ENCODE peak calls at places on chromosomes 3 and 15, in five cellular contexts. D is CD8-positive, alpha-beta T cell; I is cardiac fibroblast; R is WTC11; L is occipital lobe. V is an unnamed sample.

GRCh38 chr3:157134620-157135191 is 25.2 kb downstream of the CCNL1 start:
- DNase-seq in I (no peak), L (no peak), R (no peak), D (no peak), V (no peak)

GRCh38 chr3:75001330-75001729 is 386.9 kb upstream of the CNTN3 start:
- DNase-seq in I (peak), L (no peak), D (no peak), R (no peak), V (peak)

GRCh38 chr15:80674245-80674614 is 20.9 kb upstream of the ABHD17C start:
- DNase-seq in R (no peak), I (peak), D (no peak), L (no peak), V (peak)

GRCh38 chr15:31387101-31387482 is 60.5 kb downstream of the KLF13 start:
- DNase-seq in R (no peak), D (no peak), I (no peak), L (no peak), V (no peak)

GRCh38 chr3:5037828-5038227 is 58.6 kb downstream of the BHLHE40 start:
- DNase-seq in L (no peak), I (no peak), R (no peak), D (no peak), V (no peak)

GRCh38 chr15:34154725-34155204 is 52.9 kb downstream of the PGBD4 start:
- DNase-seq in R (no peak), I (peak), D (no peak), L (no peak), V (no peak)

GRCh38 chr3:4829031-4829394 is 150.2 kb upstream of the BHLHE40 start:
- DNase-seq in R (no peak), L (no peak), D (no peak), I (no peak), V (no peak)

GRCh38 chr3:186472466-186473008 is 71.6 kb downstream of the CRYGS start:
- DNase-seq in I (no peak), R (no peak), L (no peak), D (no peak), V (no peak)

GRCh38 chr3:362939-363338 is 166.4 kb downstream of the CHL1 start:
- DNase-seq in D (no peak), I (no peak), R (no peak), L (no peak), V (no peak)

GRCh38 chr3:177516130-177517011 is 319.1 kb upstream of the TBL1XR1 start:
- DNase-seq in D (no peak), R (no peak), L (no peak), I (peak), V (peak)

GRCh38 chr3:3772920-3773319 is 26.3 kb upstream of the LRRN1 start:
- DNase-seq in R (no peak), L (no peak), I (no peak), D (no peak), V (no peak)

GRCh38 chr15:67943475-67943874 is 103.6 kb upstream of the RNU6-1 start:
- DNase-seq in L (no peak), R (no peak), I (no peak), D (no peak), V (no peak)

GRCh38 chr15:70308011-70308761 is 210.5 kb upstream of the TLE3 start:
- DNase-seq in R (no peak), L (no peak), I (no peak), D (no peak), V (no peak)

V was measured in fibroblast of pulmonary artery.